ENCODE peak calls at places on chromosome 13, in eight cellular contexts. W is upper lobe of right lung, M is heart left ventricle, L is PC-9, X is Peyer's patch, A is neuronal stem cell, B is NCI-H1092 treated with DMSO at 0.1 percent for 48 hours, R is heart right ventricle. E is an unnamed sample.

GRCh38 chr13:39417131-39417530 is 185.9 kb downstream of the LHFPL6 start:
- DNase-seq in W (no peak), M (peak), L (no peak), X (no peak), A (no peak), B (no peak), R (no peak), E (no peak)

GRCh38 chr13:96294930-96295657 is 205.2 kb downstream of the HS6ST3 start:
- DNase-seq in W (no peak), M (no peak), L (no peak), X (no peak), A (no peak), B (no peak), R (no peak), E (no peak)

GRCh38 chr13:77502104-77502720 is 33.3 kb upstream of the SCEL start:
- DNase-seq in W (no peak), M (no peak), L (no peak), X (no peak), A (no peak), B (no peak), R (no peak), E (no peak)

GRCh38 chr13:21014666-21015170 is 46.7 kb downstream of the LATS2 start:
- DNase-seq in W (peak), M (peak), L (no peak), X (no peak), A (no peak), B (no peak), R (peak), E (no peak)

GRCh38 chr13:49113526-49114286 is 106.4 kb upstream of the MLNR start:
- DNase-seq in W (no peak), M (no peak), L (no peak), X (no peak), A (no peak), B (no peak), R (no peak), E (no peak)

GRCh38 chr13:111602874-111603273 is 282.4 kb downstream of the TEX29 start:
- DNase-seq in W (peak), M (no peak), L (no peak), X (no peak), A (no peak), B (no peak), R (no peak), E (no peak)

GRCh38 chr13:104460553-104460952 is 1394.3 kb upstream of the SLC10A2 start:
- DNase-seq in W (no peak), M (no peak), L (no peak), X (no peak), A (no peak), B (no peak), R (no peak), E (no peak)

GRCh38 chr13:46210362-46211083 is 1.2 kb upstream of the LRRC63 start:
- DNase-seq in W (no peak), M (no peak), L (no peak), X (no peak), A (no peak), B (no peak), R (no peak), E (no peak)

GRCh38 chr13:111203742-111204386 is 88.8 kb downstream of the ARHGEF7 start:
- DNase-seq in W (no peak), M (no peak), L (no peak), X (peak), A (no peak), B (no peak), R (no peak), E (no peak)

GRCh38 chr13:98571955-98572662 is 4.8 kb downstream of the STK24 start:
- DNase-seq in W (no peak), M (peak), L (peak), X (peak), A (no peak), B (peak), R (no peak), E (peak)

GRCh38 chr13:30982506-30982905 is 50.0 kb downstream of the TEX26 start:
- DNase-seq in W (no peak), M (no peak), L (no peak), X (no peak), A (no peak), B (no peak), R (no peak), E (no peak)

GRCh38 chr13:99197257-99197651 is 3.4 kb upstream of the UBAC2 start:
- DNase-seq in W (no peak), M (no peak), L (peak), X (no peak), A (no peak), B (no peak), R (no peak), E (peak)

GRCh38 chr13:38264363-38265134 is 85.1 kb upstream of the UFM1 start:
- DNase-seq in W (no peak), M (no peak), L (no peak), X (no peak), A (no peak), B (peak), R (no peak), E (no peak)

GRCh38 chr13:37127706-37128241 is 22.3 kb upstream of the CSNK1A1L start:
- DNase-seq in W (no peak), M (peak), L (no peak), X (no peak), A (no peak), B (no peak), R (no peak), E (no peak)

GRCh38 chr13:88651531-88651930 is 980.4 kb downstream of the SLITRK5 start:
- DNase-seq in W (no peak), M (no peak), L (no peak), X (no peak), A (no peak), B (no peak), R (no peak), E (no peak)

GRCh38 chr13:50085063-50085462 is 69.8 kb downstream of the KCNRG start:
- DNase-seq in W (no peak), M (no peak), L (no peak), X (no peak), A (peak), B (no peak), R (no peak), E (no peak)

GRCh38 chr13:28622286-28622685 is 36.6 kb upstream of the POMP start:
- DNase-seq in W (peak), M (peak), L (no peak), X (no peak), A (no peak), B (no peak), R (peak), E (peak)

GRCh38 chr13:95236774-95237173 is 64.5 kb downstream of the ABCC4 start:
- DNase-seq in W (no peak), M (no peak), L (no peak), X (no peak), A (no peak), B (no peak), R (no peak), E (no peak)

GRCh38 chr13:42327725-42328124 is 55.8 kb downstream of the AKAP11 start:
- DNase-seq in W (no peak), M (no peak), L (no peak), X (no peak), A (no peak), B (no peak), R (no peak), E (no peak)

GRCh38 chr13:75372517-75372916 is 109.5 kb downstream of the TBC1D4 start:
- DNase-seq in W (no peak), M (no peak), L (peak), X (no peak), A (peak), B (peak), R (no peak), E (no peak)

GRCh38 chr13:38417727-38418126 is 68.1 kb downstream of the UFM1 start:
- DNase-seq in W (no peak), M (no peak), L (no peak), X (no peak), A (no peak), B (no peak), R (no peak), E (no peak)

GRCh38 chr13:50693755-50694154 is 149.7 kb downstream of the DLEU7 start:
- DNase-seq in W (no peak), M (peak), L (no peak), X (no peak), A (no peak), B (no peak), R (peak), E (no peak)

GRCh38 chr13:25169951-25170553 is 2.0 kb downstream of the AMER2 start:
- DNase-seq in W (no peak), M (no peak), L (no peak), X (no peak), A (no peak), B (no peak), R (no peak), E (no peak)

GRCh38 chr13:70339738-70340137 is 231.5 kb upstream of the KLHL1 start:
- DNase-seq in W (no peak), M (no peak), L (peak), X (no peak), A (no peak), B (peak), R (no peak), E (no peak)

GRCh38 chr13:45974500-45974899 is 78.0 kb downstream of the ZC3H13 start:
- DNase-seq in W (no peak), M (no peak), L (no peak), X (no peak), A (no peak), B (no peak), R (no peak), E (no peak)